ENCODE peak calls at places on chromosomes 2 and 18, in seven cellular contexts. One of them, this sample, is unnamed.

GRCh38 chr2:120735750-120736170 is at the start of gene GLI2:
- DNase-seq in MM.1S: peak
- DNase-seq in NCI-H1092 treated with DMSO at 0.1 percent for 48 hours: peak
- DNase-seq in iPS DF 6.9: no peak
- DNase-seq in T follicular helper cell: no peak
- DNase-seq in WERI-Rb-1: peak
- DNase-seq in transverse colon: peak
- DNase-seq in this sample: no peak

GRCh38 chr2:152166633-152167032 is 8.9 kb downstream of the STAM2 start:
- DNase-seq in MM.1S: peak
- DNase-seq in NCI-H1092 treated with DMSO at 0.1 percent for 48 hours: no peak
- DNase-seq in iPS DF 6.9: no peak
- DNase-seq in T follicular helper cell: no peak
- DNase-seq in WERI-Rb-1: no peak
- DNase-seq in transverse colon: no peak
- DNase-seq in this sample: no peak

GRCh38 chr2:120036145-120036544 is 23.3 kb downstream of the EPB41L5 start:
- DNase-seq in MM.1S: no peak
- DNase-seq in NCI-H1092 treated with DMSO at 0.1 percent for 48 hours: no peak
- DNase-seq in iPS DF 6.9: no peak
- DNase-seq in T follicular helper cell: no peak
- DNase-seq in WERI-Rb-1: no peak
- DNase-seq in transverse colon: no peak
- DNase-seq in this sample: no peak

GRCh38 chr2:28991462-28991861 is 10.4 kb downstream of the TOGARAM2 start:
- DNase-seq in MM.1S: no peak
- DNase-seq in NCI-H1092 treated with DMSO at 0.1 percent for 48 hours: no peak
- DNase-seq in iPS DF 6.9: no peak
- DNase-seq in T follicular helper cell: no peak
- DNase-seq in WERI-Rb-1: no peak
- DNase-seq in transverse colon: no peak
- DNase-seq in this sample: no peak

GRCh38 chr2:226115102-226115831 is 684.4 kb downstream of the IRS1 start:
- DNase-seq in MM.1S: no peak
- DNase-seq in NCI-H1092 treated with DMSO at 0.1 percent for 48 hours: no peak
- DNase-seq in iPS DF 6.9: no peak
- DNase-seq in T follicular helper cell: no peak
- DNase-seq in WERI-Rb-1: no peak
- DNase-seq in transverse colon: no peak
- DNase-seq in this sample: no peak

GRCh38 chr2:16235747-16236146 is 295.4 kb downstream of the MYCN start:
- DNase-seq in MM.1S: no peak
- DNase-seq in NCI-H1092 treated with DMSO at 0.1 percent for 48 hours: no peak
- DNase-seq in iPS DF 6.9: no peak
- DNase-seq in T follicular helper cell: no peak
- DNase-seq in WERI-Rb-1: no peak
- DNase-seq in transverse colon: no peak
- DNase-seq in this sample: no peak

GRCh38 chr2:161839931-161840330 is 215.7 kb downstream of the SLC4A10 start:
- DNase-seq in MM.1S: no peak
- DNase-seq in NCI-H1092 treated with DMSO at 0.1 percent for 48 hours: no peak
- DNase-seq in iPS DF 6.9: no peak
- DNase-seq in T follicular helper cell: no peak
- DNase-seq in WERI-Rb-1: no peak
- DNase-seq in transverse colon: no peak
- DNase-seq in this sample: no peak

GRCh38 chr2:233745073-233745755 is 14.9 kb upstream of the UGT1A1 start:
- DNase-seq in MM.1S: no peak
- DNase-seq in NCI-H1092 treated with DMSO at 0.1 percent for 48 hours: no peak
- DNase-seq in iPS DF 6.9: no peak
- DNase-seq in T follicular helper cell: no peak
- DNase-seq in WERI-Rb-1: no peak
- DNase-seq in transverse colon: no peak
- DNase-seq in this sample: no peak

GRCh38 chr2:241268716-241269445 is 46.6 kb downstream of the HDLBP start:
- DNase-seq in MM.1S: no peak
- DNase-seq in NCI-H1092 treated with DMSO at 0.1 percent for 48 hours: no peak
- DNase-seq in iPS DF 6.9: no peak
- DNase-seq in T follicular helper cell: no peak
- DNase-seq in WERI-Rb-1: no peak
- DNase-seq in transverse colon: no peak
- DNase-seq in this sample: no peak

GRCh38 chr2:44200011-44200410 is 31.3 kb downstream of the PPM1B start:
- DNase-seq in MM.1S: no peak
- DNase-seq in NCI-H1092 treated with DMSO at 0.1 percent for 48 hours: no peak
- DNase-seq in iPS DF 6.9: no peak
- DNase-seq in T follicular helper cell: no peak
- DNase-seq in WERI-Rb-1: no peak
- DNase-seq in transverse colon: no peak
- DNase-seq in this sample: no peak

GRCh38 chr2:159936471-159936870 is 125.9 kb downstream of the PLA2R1 start:
- DNase-seq in MM.1S: no peak
- DNase-seq in NCI-H1092 treated with DMSO at 0.1 percent for 48 hours: no peak
- DNase-seq in iPS DF 6.9: peak
- DNase-seq in T follicular helper cell: no peak
- DNase-seq in WERI-Rb-1: no peak
- DNase-seq in transverse colon: no peak
- DNase-seq in this sample: no peak

GRCh38 chr2:241721852-241722251 is 12.6 kb upstream of the D2HGDH start:
- DNase-seq in MM.1S: no peak
- DNase-seq in NCI-H1092 treated with DMSO at 0.1 percent for 48 hours: no peak
- DNase-seq in iPS DF 6.9: no peak
- DNase-seq in T follicular helper cell: no peak
- DNase-seq in WERI-Rb-1: no peak
- DNase-seq in transverse colon: no peak
- DNase-seq in this sample: no peak

GRCh38 chr18:45662468-45662867 is 47.2 kb downstream of the SLC14A2 start:
- DNase-seq in MM.1S: no peak
- DNase-seq in NCI-H1092 treated with DMSO at 0.1 percent for 48 hours: no peak
- DNase-seq in iPS DF 6.9: no peak
- DNase-seq in T follicular helper cell: no peak
- DNase-seq in WERI-Rb-1: no peak
- DNase-seq in transverse colon: no peak
- DNase-seq in this sample: no peak

GRCh38 chr2:144890828-144891227 is 370.9 kb upstream of the ZEB2 start:
- DNase-seq in MM.1S: peak
- DNase-seq in NCI-H1092 treated with DMSO at 0.1 percent for 48 hours: peak
- DNase-seq in iPS DF 6.9: no peak
- DNase-seq in T follicular helper cell: no peak
- DNase-seq in WERI-Rb-1: no peak
- DNase-seq in transverse colon: no peak
- DNase-seq in this sample: no peak

GRCh38 chr2:42788882-42789281 is 3.5 kb downstream of the HAAO start:
- DNase-seq in MM.1S: no peak
- DNase-seq in NCI-H1092 treated with DMSO at 0.1 percent for 48 hours: no peak
- DNase-seq in iPS DF 6.9: no peak
- DNase-seq in T follicular helper cell: no peak
- DNase-seq in WERI-Rb-1: no peak
- DNase-seq in transverse colon: no peak
- DNase-seq in this sample: no peak

GRCh38 chr2:9166579-9167392 is 39.8 kb upstream of the ASAP2 start:
- DNase-seq in MM.1S: no peak
- DNase-seq in NCI-H1092 treated with DMSO at 0.1 percent for 48 hours: no peak
- DNase-seq in iPS DF 6.9: no peak
- DNase-seq in T follicular helper cell: no peak
- DNase-seq in WERI-Rb-1: no peak
- DNase-seq in transverse colon: no peak
- DNase-seq in this sample: no peak

GRCh38 chr18:23703057-23703986 is 14.1 kb downstream of the LAMA3 start:
- DNase-seq in MM.1S: no peak
- DNase-seq in NCI-H1092 treated with DMSO at 0.1 percent for 48 hours: peak
- DNase-seq in iPS DF 6.9: no peak
- DNase-seq in T follicular helper cell: no peak
- DNase-seq in WERI-Rb-1: peak
- DNase-seq in transverse colon: no peak
- DNase-seq in this sample: no peak

GRCh38 chr18:13541621-13542519 is 184.5 kb downstream of the FAM210A start:
- DNase-seq in MM.1S: no peak
- DNase-seq in NCI-H1092 treated with DMSO at 0.1 percent for 48 hours: no peak
- DNase-seq in iPS DF 6.9: no peak
- DNase-seq in T follicular helper cell: no peak
- DNase-seq in WERI-Rb-1: no peak
- DNase-seq in transverse colon: peak
- DNase-seq in this sample: no peak

GRCh38 chr2:42975358-42975717 is 183.0 kb upstream of the HAAO start:
- DNase-seq in MM.1S: no peak
- DNase-seq in NCI-H1092 treated with DMSO at 0.1 percent for 48 hours: no peak
- DNase-seq in iPS DF 6.9: no peak
- DNase-seq in T follicular helper cell: no peak
- DNase-seq in WERI-Rb-1: no peak
- DNase-seq in transverse colon: no peak
- DNase-seq in this sample: no peak

GRCh38 chr2:231017250-231017636 is 20.1 kb upstream of the C2orf72 start:
- DNase-seq in MM.1S: no peak
- DNase-seq in NCI-H1092 treated with DMSO at 0.1 percent for 48 hours: no peak
- DNase-seq in iPS DF 6.9: no peak
- DNase-seq in T follicular helper cell: no peak
- DNase-seq in WERI-Rb-1: no peak
- DNase-seq in transverse colon: no peak
- DNase-seq in this sample: no peak

GRCh38 chr18:44799422-44800421 is 119.0 kb downstream of the SETBP1 start:
- DNase-seq in MM.1S: no peak
- DNase-seq in NCI-H1092 treated with DMSO at 0.1 percent for 48 hours: no peak
- DNase-seq in iPS DF 6.9: no peak
- DNase-seq in T follicular helper cell: no peak
- DNase-seq in WERI-Rb-1: no peak
- DNase-seq in transverse colon: no peak
- DNase-seq in this sample: no peak

GRCh38 chr2:106299696-106300095 is 105.6 kb upstream of the UXS1 start:
- DNase-seq in MM.1S: no peak
- DNase-seq in NCI-H1092 treated with DMSO at 0.1 percent for 48 hours: no peak
- DNase-seq in iPS DF 6.9: no peak
- DNase-seq in T follicular helper cell: no peak
- DNase-seq in WERI-Rb-1: no peak
- DNase-seq in transverse colon: peak
- DNase-seq in this sample: no peak

GRCh38 chr18:48133675-48134251 is 203.3 kb upstream of the SMAD2 start:
- DNase-seq in MM.1S: no peak
- DNase-seq in NCI-H1092 treated with DMSO at 0.1 percent for 48 hours: peak
- DNase-seq in iPS DF 6.9: no peak
- DNase-seq in T follicular helper cell: no peak
- DNase-seq in WERI-Rb-1: no peak
- DNase-seq in transverse colon: peak
- DNase-seq in this sample: no peak

GRCh38 chr18:73691118-73691517 is 456.5 kb downstream of the FBXO15 start:
- DNase-seq in MM.1S: no peak
- DNase-seq in NCI-H1092 treated with DMSO at 0.1 percent for 48 hours: no peak
- DNase-seq in iPS DF 6.9: no peak
- DNase-seq in T follicular helper cell: no peak
- DNase-seq in WERI-Rb-1: no peak
- DNase-seq in transverse colon: no peak
- DNase-seq in this sample: no peak

GRCh38 chr18:13437801-13438506 is 219.4 kb downstream of the LDLRAD4 start:
- DNase-seq in MM.1S: peak
- DNase-seq in NCI-H1092 treated with DMSO at 0.1 percent for 48 hours: no peak
- DNase-seq in iPS DF 6.9: no peak
- DNase-seq in T follicular helper cell: peak
- DNase-seq in WERI-Rb-1: no peak
- DNase-seq in transverse colon: peak
- DNase-seq in this sample: no peak

GRCh38 chr18:37260367-37261093 is 305.1 kb downstream of the CELF4 start:
- DNase-seq in MM.1S: no peak
- DNase-seq in NCI-H1092 treated with DMSO at 0.1 percent for 48 hours: no peak
- DNase-seq in iPS DF 6.9: no peak
- DNase-seq in T follicular helper cell: no peak
- DNase-seq in WERI-Rb-1: no peak
- DNase-seq in transverse colon: no peak
- DNase-seq in this sample: no peak

GRCh38 chr2:111055735-111056134 is 65.0 kb upstream of the BCL2L11 start:
- DNase-seq in MM.1S: no peak
- DNase-seq in NCI-H1092 treated with DMSO at 0.1 percent for 48 hours: no peak
- DNase-seq in iPS DF 6.9: no peak
- DNase-seq in T follicular helper cell: no peak
- DNase-seq in WERI-Rb-1: no peak
- DNase-seq in transverse colon: no peak
- DNase-seq in this sample: no peak